ENCODE peak calls at places on chromosomes 16 and 17, in seven cellular contexts. A, I, B, O, Z, L and T are unnamed samples.

GRCh38 chr17:41785876-41786226 is 660 bp downstream of the JUP start:
- DNase-seq in B (no peak), I (no peak), Z (no peak), A (no peak), O (no peak), L (no peak), T (peak; percentile 82)

GRCh38 chr17:48637323-48638260 is 11.4 kb upstream of the HOXB9 start:
- DNase-seq in Z (no peak), A (no peak), I (peak; percentile 57), L (no peak), B (no peak), O (no peak), T (no peak)

GRCh38 chr16:57530104-57530522 is 6.3 kb downstream of the CCDC102A start:
- DNase-seq in A (no peak), B (no peak), I (no peak), Z (peak; percentile 56), L (no peak), O (peak; percentile 81), T (no peak)

GRCh38 chr17:72569193-72569946 is 448.6 kb downstream of the SOX9 start:
- DNase-seq in I (no peak), B (no peak), L (no peak), A (no peak), Z (no peak), O (no peak), T (no peak)

GRCh38 chr17:42751628-42752027 is 6.8 kb upstream of the EZH1 start:
- DNase-seq in B (no peak), O (no peak), L (no peak), A (no peak), I (no peak), Z (no peak), T (no peak)

GRCh38 chr17:82064433-82065192 is 991 bp downstream of the DUS1L start:
- DNase-seq in Z (no peak), B (no peak), A (no peak), I (no peak), L (no peak), O (peak; percentile 21), T (peak; percentile 81)

GRCh38 chr17:16486373-16487250 is 5.4 kb downstream of the LRRC75A start:
- DNase-seq in O (no peak), B (no peak), L (no peak), I (no peak), Z (no peak), A (no peak), T (peak; percentile 79)

GRCh38 chr16:48121276-48121675 is 34.5 kb downstream of the ABCC12 start:
- DNase-seq in L (no peak), Z (no peak), I (no peak), B (no peak), A (no peak), O (no peak), T (no peak)

GRCh38 chr16:57689772-57690558 is 4.6 kb upstream of the DRC7 start:
- DNase-seq in A (no peak), L (no peak), B (no peak), Z (peak; percentile 53), I (no peak), O (peak; percentile 77), T (peak; percentile 52)

GRCh38 chr17:33169580-33170285 is 123.4 kb downstream of the ASIC2 start:
- DNase-seq in L (no peak), O (no peak), I (no peak), Z (no peak), A (no peak), B (no peak), T (no peak)

GRCh38 chr17:245020-245419 is 63.6 kb upstream of the DOC2B start:
- DNase-seq in A (no peak), I (no peak), O (no peak), L (no peak), Z (no peak), B (no peak), T (no peak)

GRCh38 chr17:17048106-17048505 is 5.8 kb downstream of the MPRIP start:
- DNase-seq in B (no peak), A (no peak), Z (no peak), I (no peak), L (no peak), O (no peak), T (no peak)

GRCh38 chr17:37116802-37117201 is 168.0 kb downstream of the AATF start:
- DNase-seq in L (no peak), B (no peak), O (no peak), A (no peak), I (no peak), Z (no peak), T (no peak)

GRCh38 chr16:68408428-68408827 is 39.9 kb downstream of the SMPD3 start:
- DNase-seq in B (no peak), I (no peak), A (no peak), L (no peak), O (no peak), Z (no peak), T (no peak)

GRCh38 chr17:7549401-7550055 is 670 bp downstream of the TNFSF12 start:
- DNase-seq in O (peak; percentile 68), L (no peak), A (no peak), B (no peak), Z (peak; percentile 45), I (no peak), T (no peak)

DNA sequence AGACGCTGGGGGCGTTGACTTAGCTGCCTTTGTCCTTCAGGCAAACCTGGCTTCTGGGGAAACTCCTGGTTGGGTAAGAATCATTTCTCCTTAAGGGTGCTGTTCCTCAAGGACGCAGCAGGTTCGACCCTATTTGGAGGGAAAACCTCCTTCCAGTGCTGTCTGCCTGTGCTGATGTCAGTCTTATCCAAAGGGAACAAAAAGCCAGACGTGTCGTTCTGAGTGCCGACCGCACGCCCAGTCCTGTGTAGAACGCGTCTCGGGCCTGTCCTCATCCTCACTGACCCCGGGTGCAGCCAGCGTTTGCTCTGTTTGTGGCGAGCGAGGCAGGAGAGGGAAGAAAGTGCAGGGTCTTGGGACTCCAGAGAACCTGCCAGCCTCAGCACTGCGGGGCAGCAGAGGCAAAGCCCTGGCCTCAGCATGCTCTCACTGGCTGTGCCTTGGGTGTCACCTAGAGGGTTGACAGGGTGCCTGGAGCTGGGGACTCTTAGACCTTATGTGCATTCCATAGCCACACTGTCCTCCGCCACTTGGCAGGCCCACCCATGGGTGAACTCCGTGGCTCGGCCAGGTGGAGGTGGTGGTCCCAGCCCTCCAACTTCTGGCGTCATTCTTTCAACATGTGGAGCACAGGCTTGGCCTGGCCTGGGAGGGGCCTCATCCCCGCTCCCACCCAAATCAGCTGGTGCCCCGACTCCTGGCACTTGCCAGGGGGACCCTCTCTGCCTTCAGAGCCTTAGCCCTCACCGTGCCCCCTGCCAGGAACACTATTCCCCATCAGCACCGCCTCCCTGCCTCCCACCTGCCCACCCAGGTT is 6.0 kb downstream of the SNN start:
- DNase-seq in L (no peak), I (no peak), B (no peak), O (no peak), Z (no peak), A (no peak), T (no peak)
- H3K4me1 ChIP-seq in L (peaks cover 39% of the 10 kb centered on the region), I (peaks cover 70% of the 10 kb centered on the region), B (peaks cover 22% of the 10 kb centered on the region), O (peaks cover 58% of the 10 kb centered on the region), Z (peaks cover 23% of the 10 kb centered on the region), A (peaks cover 100% of the 10 kb centered on the region), T (peaks cover 63% of the 10 kb centered on the region)

GRCh38 chr16:8999800-9000199 is 36.1 kb upstream of the USP7 start:
- DNase-seq in B (no peak), I (no peak), O (no peak), L (no peak), Z (no peak), A (no peak), T (no peak)

GRCh38 chr16:8996891-8997290 is 33.2 kb upstream of the USP7 start:
- DNase-seq in I (no peak), O (no peak), A (no peak), Z (no peak), B (no peak), L (no peak), T (no peak)

GRCh38 chr16:9002042-9002441 is 38.3 kb upstream of the USP7 start:
- DNase-seq in I (no peak), A (no peak), L (no peak), B (no peak), Z (no peak), O (no peak), T (no peak)

GRCh38 chr16:9000664-9001063 is 37.0 kb upstream of the USP7 start:
- DNase-seq in L (no peak), A (no peak), Z (no peak), B (no peak), I (no peak), O (no peak), T (no peak)

GRCh38 chr16:8998114-8998513 is 34.4 kb upstream of the USP7 start:
- DNase-seq in I (no peak), A (no peak), O (no peak), B (no peak), Z (no peak), L (no peak), T (no peak)
- H3K4me1 ChIP-seq in I (peaks cover 3% of the 10 kb centered on the region), A (peaks cover 16% of the 10 kb centered on the region), O (no peaks in the 10 kb centered on the region), B (no peaks in the 10 kb centered on the region), Z (no peaks in the 10 kb centered on the region), L (no peaks in the 10 kb centered on the region), T (no peaks in the 10 kb centered on the region)

DNA sequence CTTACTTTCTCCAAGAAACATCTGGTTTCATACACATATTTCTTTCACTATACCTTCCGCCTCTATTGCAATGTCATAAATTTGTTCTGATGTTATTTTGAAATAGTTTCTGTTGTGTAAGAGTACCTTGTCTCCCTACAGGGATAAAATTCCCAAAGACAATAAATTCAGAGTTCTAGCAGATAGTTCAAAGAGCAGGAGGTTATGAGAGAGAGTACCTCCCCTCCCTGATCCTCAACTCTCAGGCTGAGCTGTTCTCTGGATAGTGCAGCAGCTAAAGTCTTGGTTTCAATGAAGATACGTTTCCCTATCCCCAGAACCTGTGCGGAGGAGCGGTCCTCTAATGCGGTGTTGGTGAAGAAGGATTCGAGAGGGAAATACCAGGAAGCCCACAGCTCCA is 190.1 kb upstream of the CPHXL start:
- DNase-seq in B (no peak), A (no peak), L (no peak), O (no peak), Z (no peak), I (no peak), T (no peak)
- H3K4me1 ChIP-seq in B (no peaks in the 10 kb centered on the region), A (no peaks in the 10 kb centered on the region), L (no peaks in the 10 kb centered on the region), O (no peaks in the 10 kb centered on the region), Z (no peaks in the 10 kb centered on the region), I (no peaks in the 10 kb centered on the region), T (no peaks in the 10 kb centered on the region)

GRCh38 chr16:84716740-84717139 is 16.9 kb downstream of the USP10 start:
- DNase-seq in L (no peak), O (no peak), I (no peak), Z (no peak), A (no peak), B (no peak), T (no peak)

GRCh38 chr16:84712138-84712671 is 12.4 kb downstream of the USP10 start:
- DNase-seq in I (no peak), A (no peak), L (no peak), B (no peak), Z (no peak), O (no peak), T (no peak)

GRCh38 chr16:84715854-84716253 is 16.1 kb downstream of the USP10 start:
- DNase-seq in L (no peak), Z (no peak), I (no peak), B (no peak), O (no peak), A (no peak), T (no peak)

GRCh38 chr16:84712801-84713775 is 13.3 kb downstream of the USP10 start:
- DNase-seq in Z (no peak), I (no peak), B (no peak), O (no peak), L (no peak), A (no peak), T (no peak)

DNA sequence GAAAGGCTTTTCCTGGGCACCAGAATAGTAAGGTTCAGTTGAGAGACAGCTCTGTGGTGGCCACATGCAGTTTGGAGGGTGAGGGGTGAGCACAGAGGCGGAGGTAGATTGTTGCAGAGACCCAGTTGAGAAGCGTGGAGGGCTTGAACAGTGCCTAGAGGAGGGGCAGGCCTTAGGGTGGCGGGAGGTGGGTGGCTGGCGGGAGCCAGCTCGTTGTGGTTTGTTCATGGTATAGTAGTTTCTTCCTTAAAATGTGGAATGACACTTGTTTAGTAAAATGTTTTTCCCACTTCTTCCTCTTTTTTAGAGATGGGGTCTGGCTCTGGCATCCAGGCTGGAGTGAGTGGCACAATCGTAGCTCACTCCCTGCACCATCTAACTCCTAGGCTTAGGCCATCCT is 14.2 kb downstream of the USP10 start:
- DNase-seq in Z (no peak), L (no peak), B (no peak), O (no peak), I (no peak), A (no peak), T (no peak)
- H3K4me1 ChIP-seq in Z (peaks cover 9% of the 10 kb centered on the region), L (peaks cover 12% of the 10 kb centered on the region), B (peaks cover 2% of the 10 kb centered on the region), O (peaks cover 34% of the 10 kb centered on the region), I (peaks cover 11% of the 10 kb centered on the region), A (peaks cover 44% of the 10 kb centered on the region), T (peaks cover 32% of the 10 kb centered on the region)